ENCODE peak calls at places on chromosomes 13 and 19, in ten cellular contexts. U, K, Q, P, W, J, Z, F, D and R are unnamed samples.

GRCh38 chr19:40717325-40717879 is 490 bp downstream of the ITPKC start:
- DNase-seq in D (no peak), Z (no peak), Q (no peak), J (no peak), U (no peak), K (no peak), W (peak), P (no peak), F (no peak), R (no peak)

GRCh38 chr13:44106231-44107152 is 226.8 kb downstream of the LACC1 start:
- DNase-seq in U (no peak), W (no peak), P (no peak), Z (no peak), Q (no peak), D (no peak), K (no peak), J (no peak), F (no peak), R (no peak)

GRCh38 chr19:18161691-18162039 is 8.7 kb downstream of the PIK3R2 start:
- DNase-seq in J (no peak), Z (no peak), Q (no peak), P (no peak), D (peak), U (no peak), W (no peak), K (no peak), F (no peak), R (no peak)

GRCh38 chr19:50894478-50895356 is 16.5 kb downstream of the KLK4 start:
- DNase-seq in W (no peak), J (no peak), Z (no peak), P (no peak), F (no peak), K (peak), D (no peak), Q (no peak), U (no peak), R (no peak)

GRCh38 chr13:43136940-43137574 is 113.7 kb downstream of the DNAJC15 start:
- DNase-seq in J (no peak), P (no peak), Z (no peak), Q (no peak), U (no peak), D (no peak), K (no peak), F (no peak), W (no peak), R (no peak)

GRCh38 chr19:47122359-47123335 is 8.0 kb upstream of the SAE1 start:
- DNase-seq in P (no peak), W (peak), D (no peak), Z (peak), J (peak), U (no peak), F (no peak), Q (no peak), K (no peak), R (no peak)

GRCh38 chr13:27605099-27605498 is 15.2 kb downstream of the LNX2 start:
- DNase-seq in D (no peak), J (no peak), F (no peak), Z (no peak), K (no peak), W (no peak), Q (no peak), U (no peak), P (no peak), R (no peak)

GRCh38 chr13:52085416-52085815 is 43.5 kb downstream of the NEK5 start:
- DNase-seq in F (no peak), W (peak), P (no peak), U (no peak), K (no peak), Q (no peak), Z (peak), J (no peak), D (no peak), R (no peak)

GRCh38 chr13:27774169-27774568 is 18.1 kb upstream of the GSX1 start:
- DNase-seq in J (no peak), F (no peak), P (no peak), U (no peak), Q (no peak), Z (no peak), D (no peak), K (no peak), W (no peak), R (no peak)

GRCh38 chr13:26735677-26736076 is 24.9 kb downstream of the GPR12 start:
- DNase-seq in J (no peak), U (no peak), F (no peak), K (no peak), D (no peak), P (no peak), W (no peak), Q (no peak), Z (no peak), R (no peak)

GRCh38 chr13:68369739-68370138 is 1139.6 kb upstream of the PCDH9 start:
- DNase-seq in F (no peak), Z (no peak), K (no peak), U (no peak), Q (no peak), P (no peak), W (no peak), D (no peak), J (no peak), R (no peak)

GRCh38 chr13:75263741-75264407 is 218.1 kb downstream of the TBC1D4 start:
- DNase-seq in P (no peak), J (no peak), U (no peak), Z (peak), K (no peak), D (no peak), Q (no peak), F (no peak), W (peak), R (no peak)

GRCh38 chr19:3275583-3276340 is 51.3 kb downstream of the CELF5 start:
- DNase-seq in W (peak), K (peak), D (peak), Z (no peak), J (peak), U (peak), Q (no peak), F (peak), P (peak), R (peak)

GRCh38 chr19:52665529-52665928 is 27.4 kb upstream of the ZNF83 start:
- DNase-seq in Z (no peak), W (no peak), K (no peak), P (no peak), U (no peak), F (no peak), J (no peak), Q (no peak), D (no peak), R (no peak)

GRCh38 chr19:18340237-18340989 is at the start of gene PGPEP1:
- DNase-seq in D (peak), J (peak), U (peak), P (no peak), W (peak), K (peak), Q (peak), F (peak), Z (no peak), R (peak)

GRCh38 chr19:33462112-33462726 is 59.4 kb downstream of the PEPD start:
- DNase-seq in U (no peak), Z (no peak), D (no peak), P (no peak), Q (peak), F (no peak), J (no peak), W (no peak), K (no peak), R (no peak)

GRCh38 chr13:78652651-78653050 is 6.3 kb downstream of the OBI1 start:
- DNase-seq in U (no peak), Q (no peak), D (no peak), W (no peak), K (no peak), P (no peak), Z (no peak), J (no peak), F (no peak), R (no peak)

GRCh38 chr19:18173572-18174294 is at the start of gene IFI30:
- DNase-seq in J (peak), W (no peak), P (peak), D (peak), K (peak), Q (no peak), U (no peak), Z (no peak), F (no peak), R (no peak)

GRCh38 chr13:23268441-23268840 is 87.7 kb downstream of the SGCG start:
- DNase-seq in J (no peak), U (no peak), F (no peak), W (no peak), Z (no peak), K (no peak), D (no peak), P (no peak), Q (no peak), R (no peak)

GRCh38 chr19:50204811-50205675 is 1.6 kb downstream of the MYH14 start:
- DNase-seq in K (peak), F (no peak), J (peak), W (no peak), P (no peak), D (peak), U (no peak), Z (no peak), Q (no peak), R (no peak)

GRCh38 chr19:4985551-4985991 is 16.7 kb downstream of the KDM4B start:
- DNase-seq in D (no peak), U (no peak), Q (no peak), F (no peak), P (no peak), W (no peak), J (no peak), Z (no peak), K (no peak), R (no peak)

GRCh38 chr19:49114630-49115363 is 627 bp downstream of the LIN7B start:
- DNase-seq in Q (peak), U (no peak), W (peak), D (peak), K (no peak), Z (no peak), P (no peak), F (no peak), J (peak), R (peak)

GRCh38 chr19:38615007-38615581 is 2.7 kb downstream of the MAP4K1 start:
- DNase-seq in F (no peak), U (no peak), P (no peak), D (no peak), W (no peak), Q (no peak), Z (no peak), K (no peak), J (no peak), R (no peak)

GRCh38 chr19:50427997-50428425 is 4.7 kb upstream of the MYBPC2 start:
- DNase-seq in U (no peak), F (no peak), Q (peak), K (peak), Z (peak), D (peak), W (peak), P (no peak), J (peak), R (peak)

GRCh38 chr13:102693781-102694180 is 1.1 kb downstream of the METTL21C start:
- DNase-seq in Q (no peak), P (no peak), U (no peak), Z (no peak), D (no peak), J (no peak), F (no peak), K (no peak), W (peak), R (no peak)

GRCh38 chr19:50906217-50906616 is 5.0 kb downstream of the KLK4 start:
- DNase-seq in J (peak), Q (no peak), D (no peak), P (no peak), U (no peak), K (no peak), F (no peak), W (peak), Z (no peak), R (peak)